ENCODE peak calls at places on chromosomes 12 and 14, in five cellular contexts. One of them, this sample, is unnamed.

GRCh38 chr12:124233846-124234620 is 60.9 kb upstream of the RFLNA start:
- DNase-seq in H1: no peak
- DNase-seq in GM12891: no peak
- DNase-seq in K562: no peak
- DNase-seq in HepG2: no peak
- DNase-seq in this sample: no peak

GRCh38 chr14:73266317-73266716 is 29.0 kb downstream of the PAPLN start:
- DNase-seq in H1: no peak
- DNase-seq in GM12891: no peak
- DNase-seq in K562: no peak
- DNase-seq in HepG2: no peak
- DNase-seq in this sample: no peak

GRCh38 chr12:50200507-50201273 is 33.5 kb upstream of the CERS5 start:
- DNase-seq in H1: no peak
- DNase-seq in GM12891: no peak
- DNase-seq in K562: no peak
- DNase-seq in HepG2: no peak
- DNase-seq in this sample: no peak

GRCh38 chr12:65525501-65526141 is 247.1 kb downstream of the MSRB3 start:
- DNase-seq in H1: no peak
- DNase-seq in GM12891: no peak
- DNase-seq in K562: no peak
- DNase-seq in HepG2: no peak
- DNase-seq in this sample: no peak

GRCh38 chr12:71556881-71557280 is 106.8 kb downstream of the ZFC3H1 start:
- DNase-seq in H1: no peak
- DNase-seq in GM12891: no peak
- DNase-seq in K562: no peak
- DNase-seq in HepG2: peak; percentile 18
- DNase-seq in this sample: no peak

GRCh38 chr12:25052191-25053020 is 103.5 kb upstream of the BCAT1 start:
- DNase-seq in H1: no peak
- DNase-seq in GM12891: peak; percentile 14
- DNase-seq in K562: peak; percentile 59
- DNase-seq in HepG2: peak; percentile 45
- DNase-seq in this sample: no peak

GRCh38 chr14:59483360-59483759 is 848 bp downstream of the L3HYPDH start:
- DNase-seq in H1: no peak
- DNase-seq in GM12891: no peak
- DNase-seq in K562: peak; percentile 38
- DNase-seq in HepG2: no peak
- DNase-seq in this sample: no peak

GRCh38 chr12:122106891-122107660 is 28.5 kb downstream of the MLXIP start:
- DNase-seq in H1: no peak
- DNase-seq in GM12891: no peak
- DNase-seq in K562: no peak
- DNase-seq in HepG2: no peak
- DNase-seq in this sample: no peak

GRCh38 chr12:31765931-31766330 is 37.1 kb upstream of the AMN1 start:
- DNase-seq in H1: no peak
- DNase-seq in GM12891: no peak
- DNase-seq in K562: no peak
- DNase-seq in HepG2: no peak
- DNase-seq in this sample: no peak

GRCh38 chr14:86672071-86672470 is 1142.1 kb downstream of the FLRT2 start:
- DNase-seq in H1: no peak
- DNase-seq in GM12891: no peak
- DNase-seq in K562: no peak
- DNase-seq in HepG2: no peak
- DNase-seq in this sample: no peak

GRCh38 chr12:14588571-14588970 is 20.9 kb upstream of the PLBD1 start:
- DNase-seq in H1: no peak
- DNase-seq in GM12891: no peak
- DNase-seq in K562: no peak
- DNase-seq in HepG2: no peak
- DNase-seq in this sample: no peak

GRCh38 chr12:73731658-73732057 is 806.0 kb upstream of the ATXN7L3B start:
- DNase-seq in H1: no peak
- DNase-seq in GM12891: no peak
- DNase-seq in K562: no peak
- DNase-seq in HepG2: no peak
- DNase-seq in this sample: no peak

GRCh38 chr12:59698599-59698998 is 102.8 kb downstream of the SLC16A7 start:
- DNase-seq in H1: no peak
- DNase-seq in GM12891: no peak
- DNase-seq in K562: no peak
- DNase-seq in HepG2: no peak
- DNase-seq in this sample: no peak

GRCh38 chr12:94488449-94488848 is 28.8 kb upstream of the CEP83 start:
- DNase-seq in H1: no peak
- DNase-seq in GM12891: peak; percentile 20
- DNase-seq in K562: no peak
- DNase-seq in HepG2: no peak
- DNase-seq in this sample: peak; percentile 23

GRCh38 chr12:89663577-89664357 is 44.9 kb downstream of the ATP2B1 start:
- DNase-seq in H1: no peak
- DNase-seq in GM12891: no peak
- DNase-seq in K562: peak; percentile 68
- DNase-seq in HepG2: no peak
- DNase-seq in this sample: peak; percentile 9

GRCh38 chr12:82687020-82687951 is 580 bp downstream of the TMTC2 start:
- DNase-seq in H1: peak; percentile 74
- DNase-seq in GM12891: peak; percentile 35
- DNase-seq in K562: peak; percentile 7
- DNase-seq in HepG2: no peak
- DNase-seq in this sample: peak; percentile 45

GRCh38 chr12:84056-84455 is 17.5 kb downstream of the IQSEC3 start:
- DNase-seq in H1: no peak
- DNase-seq in GM12891: no peak
- DNase-seq in K562: no peak
- DNase-seq in HepG2: no peak
- DNase-seq in this sample: no peak

GRCh38 chr12:97639702-97640101 is 177.1 kb downstream of the RMST start:
- DNase-seq in H1: no peak
- DNase-seq in GM12891: no peak
- DNase-seq in K562: no peak
- DNase-seq in HepG2: peak; percentile 7
- DNase-seq in this sample: no peak

GRCh38 chr14:55356913-55357312 is 54.7 kb downstream of the ATG14 start:
- DNase-seq in H1: peak; percentile 17
- DNase-seq in GM12891: no peak
- DNase-seq in K562: no peak
- DNase-seq in HepG2: peak; percentile 76
- DNase-seq in this sample: no peak

GRCh38 chr12:55743131-55743921 is 404 bp downstream of the GDF11 start:
- DNase-seq in H1: peak; percentile 64
- DNase-seq in GM12891: peak; percentile 74
- DNase-seq in K562: peak; percentile 76
- DNase-seq in HepG2: no peak
- DNase-seq in this sample: peak; percentile 65

DNA sequence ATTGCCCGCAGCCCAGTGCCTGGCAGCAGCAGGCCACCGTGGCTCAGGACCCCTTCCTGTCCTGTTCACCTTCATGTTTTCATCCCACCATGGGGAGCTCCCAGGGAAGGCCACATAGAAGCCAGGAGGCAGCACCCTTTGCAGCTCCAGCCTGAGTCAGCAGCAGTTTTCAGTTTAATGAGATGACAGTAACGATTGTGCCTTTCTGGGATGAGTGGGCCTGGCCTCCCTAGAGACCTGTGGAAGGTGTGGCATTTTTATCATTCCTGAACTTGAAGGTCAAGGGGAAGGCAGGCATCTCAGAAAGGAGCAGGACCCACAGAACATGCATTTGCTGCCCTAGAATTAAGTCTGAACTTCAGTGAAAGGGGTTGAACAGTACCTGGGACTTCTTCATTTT is 532.8 kb downstream of the FUT8 start:
- DNase-seq in H1: no peak
- DNase-seq in GM12891: no peak
- DNase-seq in K562: no peak
- DNase-seq in HepG2: no peak
- DNase-seq in this sample: no peak
- TF ChIP-seq TAF1 in H1: no peak
- TF ChIP-seq TAF1 in GM12891: no peak
- TF ChIP-seq TAF1 in K562: no peak
- TF ChIP-seq TAF1 in HepG2: no peak
- TF ChIP-seq TAF1 in this sample: no peak

DNA sequence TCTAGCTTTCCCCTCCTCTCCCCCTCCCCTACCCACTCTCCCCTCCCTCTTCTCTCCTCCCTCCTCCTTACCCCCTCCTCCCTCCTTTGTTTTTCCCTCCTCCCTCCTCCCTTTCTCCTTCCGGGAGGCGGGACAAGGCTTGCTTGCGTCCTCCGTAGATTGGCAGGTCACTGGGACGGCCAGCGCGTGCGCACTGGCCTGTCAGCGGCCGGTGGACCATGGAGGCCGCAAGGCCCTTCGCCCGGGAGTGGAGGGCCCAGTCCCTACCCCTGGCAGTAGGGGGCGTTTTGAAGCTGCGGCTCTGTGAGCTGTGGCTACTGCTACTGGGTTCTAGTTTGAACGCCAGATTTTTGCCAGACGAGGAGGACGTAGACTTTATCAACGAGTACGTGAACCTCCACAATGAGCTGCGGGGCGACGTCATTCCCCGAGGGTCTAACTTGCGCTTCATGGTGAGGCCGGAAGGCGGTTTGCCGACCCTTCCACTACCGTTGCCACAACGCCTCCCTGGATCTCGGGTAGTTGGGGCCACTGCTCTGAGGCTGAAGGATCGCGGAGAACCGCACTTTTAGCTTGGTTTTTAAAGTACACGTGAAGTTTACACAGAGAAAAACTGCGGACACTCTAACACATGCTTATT is at the start of gene GLIPR1L2:
- DNase-seq in H1: peak; percentile 97
- DNase-seq in GM12891: peak; percentile 50
- DNase-seq in K562: peak; percentile 90
- DNase-seq in HepG2: peak; percentile 10
- DNase-seq in this sample: peak; percentile 59
- TF ChIP-seq POLR2AphosphoS5 in H1: peak; percentile 72
- TF ChIP-seq POLR2AphosphoS5 in GM12891: peak; percentile 40
- TF ChIP-seq POLR2AphosphoS5 in K562: no peak
- TF ChIP-seq POLR2AphosphoS5 in HepG2: no peak
- TF ChIP-seq POLR2AphosphoS5 in this sample: peak; percentile 66

GRCh38 chr12:54019111-54019811 is 9.0 kb upstream of the HOXC6 start:
- DNase-seq in H1: peak; percentile 68
- DNase-seq in GM12891: no peak
- DNase-seq in K562: no peak
- DNase-seq in HepG2: no peak
- DNase-seq in this sample: no peak

GRCh38 chr12:54018608-54018984 is 9.6 kb upstream of the HOXC6 start:
- DNase-seq in H1: peak; percentile 64
- DNase-seq in GM12891: no peak
- DNase-seq in K562: peak; percentile 77
- DNase-seq in HepG2: no peak
- DNase-seq in this sample: peak; percentile 49

GRCh38 chr12:54017027-54017788 is 8.4 kb downstream of the HOXC8 start:
- DNase-seq in H1: peak; percentile 56
- DNase-seq in GM12891: no peak
- DNase-seq in K562: peak; percentile 56
- DNase-seq in HepG2: no peak
- DNase-seq in this sample: no peak

GRCh38 chr12:54016478-54016964 is 7.7 kb downstream of the HOXC8 start:
- DNase-seq in H1: no peak
- DNase-seq in GM12891: no peak
- DNase-seq in K562: no peak
- DNase-seq in HepG2: no peak
- DNase-seq in this sample: no peak

DNA sequence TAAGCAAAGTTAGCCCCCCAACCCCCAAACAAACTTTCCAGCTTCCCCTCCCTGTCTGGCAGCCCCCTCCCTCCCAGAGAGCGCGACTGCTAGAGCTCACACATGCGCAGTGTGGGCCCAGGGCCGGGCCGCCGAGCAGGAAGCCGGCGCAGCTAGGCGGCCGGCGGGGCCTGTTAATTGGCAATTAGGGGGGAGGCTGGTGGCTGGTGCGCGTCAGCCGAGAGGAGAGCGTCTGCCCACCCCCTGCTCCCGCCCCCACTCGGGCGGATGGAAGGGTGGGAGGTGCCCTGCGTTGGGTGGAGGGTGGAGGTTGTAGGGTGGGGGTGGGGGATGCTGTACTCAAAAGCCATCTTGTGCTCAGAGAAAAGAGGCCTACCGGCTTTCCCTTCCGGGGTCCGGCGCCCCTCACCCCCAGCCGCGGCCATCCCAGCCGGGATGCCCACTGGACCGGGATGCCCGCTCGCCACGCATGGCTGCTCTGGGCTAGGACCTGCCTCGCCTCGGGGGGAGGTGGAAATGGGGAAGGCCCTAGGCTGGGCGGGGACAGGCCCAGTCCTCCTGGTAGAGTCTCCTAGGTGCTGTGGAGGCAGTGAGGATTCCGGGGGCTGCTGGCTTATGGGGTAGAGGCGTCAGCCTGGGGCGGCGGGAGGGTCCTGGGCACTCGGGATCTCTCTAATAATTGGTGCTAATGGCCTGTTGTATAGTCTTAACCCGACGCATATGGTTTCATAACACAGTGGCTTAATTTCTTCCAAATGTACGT is 9.2 kb downstream of the HOXC8 start:
- DNase-seq in H1: peak; percentile 83
- DNase-seq in GM12891: peak; percentile 95
- DNase-seq in K562: peak; percentile 95
- DNase-seq in HepG2: no peak
- DNase-seq in this sample: peak; percentile 93
- TF ChIP-seq TAF1 in H1: no peak
- TF ChIP-seq TAF1 in GM12891: peak; percentile 38
- TF ChIP-seq TAF1 in K562: peak; percentile 75
- TF ChIP-seq TAF1 in HepG2: no peak
- TF ChIP-seq TAF1 in this sample: peak; percentile 4

GRCh38 chr14:64049616-64050381 is 197.0 kb downstream of the SYNE2 start:
- DNase-seq in H1: no peak
- DNase-seq in GM12891: no peak
- DNase-seq in K562: no peak
- DNase-seq in HepG2: no peak
- DNase-seq in this sample: no peak
- TF ChIP-seq POLR2AphosphoS5 in H1: no peak
- TF ChIP-seq POLR2AphosphoS5 in GM12891: no peak
- TF ChIP-seq POLR2AphosphoS5 in K562: no peak
- TF ChIP-seq POLR2AphosphoS5 in HepG2: no peak
- TF ChIP-seq POLR2AphosphoS5 in this sample: no peak

DNA sequence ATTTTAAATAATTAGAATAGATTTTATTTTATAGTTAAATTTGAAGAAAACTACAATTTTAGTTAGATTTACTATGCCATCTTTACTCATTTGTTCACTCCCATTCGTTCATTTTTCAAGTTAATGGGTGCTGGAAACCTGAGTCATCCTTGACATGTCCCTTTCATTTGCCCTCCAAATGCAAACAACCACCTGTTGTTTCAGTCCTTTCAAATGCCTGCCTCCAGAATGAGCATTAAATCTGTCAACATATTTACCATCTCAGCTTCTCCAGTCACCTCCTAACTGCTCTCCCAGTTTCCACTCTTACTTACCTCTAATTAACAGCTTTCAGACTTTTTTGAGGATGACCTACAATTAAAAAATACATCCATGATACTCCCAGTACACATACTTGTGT is 375.5 kb downstream of the RAD51B start:
- DNase-seq in H1: no peak
- DNase-seq in GM12891: no peak
- DNase-seq in K562: no peak
- DNase-seq in HepG2: peak; percentile 80
- DNase-seq in this sample: no peak
- TF ChIP-seq TAF1 in H1: no peak
- TF ChIP-seq TAF1 in GM12891: no peak
- TF ChIP-seq TAF1 in K562: no peak
- TF ChIP-seq TAF1 in HepG2: no peak
- TF ChIP-seq TAF1 in this sample: no peak